ENCODE peak calls at places on chromosome 17, in four cellular contexts. A is left ventricle myocardium inferior, C is psoas muscle, I is cardiac muscle cell. U is an unnamed sample. For H3K4me1, the result is how much of the 10 kb centered on the place peaks cover.

GRCh38 chr17:73255671-73256181 is 6.0 kb downstream of the CPSF4L start:
- DNase-seq in A (peak), C (peak), I (peak), U (no peak)

GRCh38 chr17:82361885-82362633 is 3.0 kb downstream of the TEX19 start:
- DNase-seq in A (no peak), C (no peak), I (no peak), U (no peak)

GRCh38 chr17:12402963-12403622 is 262.6 kb upstream of the MYOCD start:
- DNase-seq in A (no peak), C (no peak), I (no peak), U (no peak)

GRCh38 chr17:74123866-74124265 is 79.6 kb upstream of the RPL38 start:
- DNase-seq in A (no peak), C (no peak), I (no peak), U (no peak)

GRCh38 chr17:63024716-63025115 is 58.7 kb downstream of the TANC2 start:
- DNase-seq in A (no peak), C (no peak), I (no peak), U (no peak)

GRCh38 chr17:47205419-47205963 is 3.7 kb upstream of the MYL4 start:
- DNase-seq in A (peak), C (peak), I (peak), U (no peak)

GRCh38 chr17:28743243-28744103 is at the start of gene TRAF4:
- DNase-seq in A (peak), C (peak), I (peak), U (peak)

GRCh38 chr17:60743812-60744211 is 66.2 kb downstream of the BCAS3 start:
- DNase-seq in A (no peak), C (no peak), I (peak), U (peak)

GRCh38 chr17:37844977-37845293 is 79.3 kb upstream of the TBC1D3K start:
- DNase-seq in A (no peak), C (no peak), I (no peak), U (no peak)

GRCh38 chr17:16121915-16122314 is 93.4 kb downstream of the NCOR1 start:
- DNase-seq in A (no peak), C (no peak), I (no peak), U (no peak)

GRCh38 chr17:7204335-7204734 is 15.3 kb downstream of the DLG4 start:
- DNase-seq in A (no peak), C (no peak), I (no peak), U (peak)

GRCh38 chr17:59558953-59559352 is 6.5 kb upstream of the DHX40 start:
- DNase-seq in A (no peak), C (no peak), I (peak), U (no peak)

GRCh38 chr17:38920374-38921291 is 4.8 kb upstream of the LASP1NB start:
- DNase-seq in A (no peak), C (no peak), I (peak), U (peak)

GRCh38 chr17:82301916-82302497 is 15.4 kb downstream of the CD7 start:
- DNase-seq in A (no peak), C (no peak), I (no peak), U (no peak)

GRCh38 chr17:80005360-80006338 is 30.0 kb downstream of the TBC1D16 start:
- DNase-seq in A (no peak), C (peak), I (peak), U (peak)

GRCh38 chr17:80826955-80827645 is 164.5 kb upstream of the CHMP6 start:
- DNase-seq in A (no peak), C (peak), I (no peak), U (no peak)

GRCh38 chr17:30921544-30922196 is at the start of gene ADAP2:
- DNase-seq in A (peak), C (peak), I (peak), U (peak)

GRCh38 chr17:71849783-71850768 is 270.7 kb upstream of the SOX9 start:
- DNase-seq in A (no peak), C (no peak), I (no peak), U (no peak)

GRCh38 chr17:81241648-81242420 is 2.7 kb downstream of the NDUFAF8 start:
- DNase-seq in A (no peak), C (peak), I (peak), U (peak)

GRCh38 chr17:3659541-3660111 is 8.8 kb downstream of the TAX1BP3 start:
- DNase-seq in A (peak), C (peak), I (peak), U (no peak)
- TF ChIP-seq CTCF in A (no peak), C (peak), I (peak), U (no peak)

GRCh38 chr17:56823848-56824247 is 9.9 kb downstream of the C17orf67 start:
- DNase-seq in A (no peak), C (no peak), I (no peak), U (no peak)
- H3K4me1 ChIP-seq in A (under half), C (under half), I (under half), U (under half)

GRCh38 chr17:57332501-57332900 is 76.2 kb downstream of the MSI2 start:
- DNase-seq in A (no peak), C (no peak), I (no peak), U (no peak)

GRCh38 chr17:57328109-57328882 is 72.0 kb downstream of the MSI2 start:
- DNase-seq in A (no peak), C (no peak), I (no peak), U (no peak)

GRCh38 chr17:57329380-57330214 is 73.3 kb downstream of the MSI2 start:
- DNase-seq in A (no peak), C (no peak), I (peak), U (no peak)

GRCh38 chr17:57331423-57331822 is 75.1 kb downstream of the MSI2 start:
- DNase-seq in A (no peak), C (no peak), I (no peak), U (no peak)

GRCh38 chr17:57330587-57330986 is 74.3 kb downstream of the MSI2 start:
- DNase-seq in A (no peak), C (no peak), I (no peak), U (no peak)
- H3K27ac ChIP-seq in A (peak), C (peak), I (no peak), U (no peak)

GRCh38 chr17:27083408-27084185 is 210.3 kb upstream of the WSB1 start:
- DNase-seq in A (no peak), C (no peak), I (no peak), U (no peak)
- TF ChIP-seq CTCF in A (no peak), C (no peak), I (no peak), U (no peak)

DNA sequence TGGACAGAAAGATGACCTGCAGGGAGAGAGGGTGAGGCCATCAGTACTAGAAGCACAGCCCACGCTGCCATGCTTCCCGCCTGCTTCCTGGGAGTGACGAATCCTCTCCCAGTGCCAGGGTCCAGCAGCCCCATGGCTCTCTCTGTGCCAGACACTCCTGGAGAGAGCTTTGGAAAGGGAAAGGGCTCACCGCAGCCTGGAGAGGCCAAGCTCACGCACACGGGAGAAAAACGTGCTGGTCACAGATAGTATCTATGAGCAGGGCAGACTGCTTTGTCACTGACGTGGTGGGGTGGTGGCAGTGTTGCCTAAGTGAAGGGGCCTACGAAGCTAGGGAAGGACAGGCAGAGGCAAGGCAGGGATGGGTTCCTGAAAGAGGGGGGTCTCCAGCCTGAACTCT is 5.4 kb downstream of the WBP2 start:
- DNase-seq in A (no peak), C (no peak), I (no peak), U (no peak)
- H3K4me1 ChIP-seq in A (half or more), C (half or more), I (under half), U (half or more)

GRCh38 chr17:9878361-9878760 is 26.7 kb downstream of the RCVRN start:
- DNase-seq in A (no peak), C (no peak), I (no peak), U (no peak)

GRCh38 chr17:9875441-9875840 is 29.6 kb downstream of the RCVRN start:
- DNase-seq in A (no peak), C (no peak), I (no peak), U (no peak)

GRCh38 chr17:9874722-9875121 is 30.3 kb downstream of the RCVRN start:
- DNase-seq in A (no peak), C (no peak), I (no peak), U (no peak)

DNA sequence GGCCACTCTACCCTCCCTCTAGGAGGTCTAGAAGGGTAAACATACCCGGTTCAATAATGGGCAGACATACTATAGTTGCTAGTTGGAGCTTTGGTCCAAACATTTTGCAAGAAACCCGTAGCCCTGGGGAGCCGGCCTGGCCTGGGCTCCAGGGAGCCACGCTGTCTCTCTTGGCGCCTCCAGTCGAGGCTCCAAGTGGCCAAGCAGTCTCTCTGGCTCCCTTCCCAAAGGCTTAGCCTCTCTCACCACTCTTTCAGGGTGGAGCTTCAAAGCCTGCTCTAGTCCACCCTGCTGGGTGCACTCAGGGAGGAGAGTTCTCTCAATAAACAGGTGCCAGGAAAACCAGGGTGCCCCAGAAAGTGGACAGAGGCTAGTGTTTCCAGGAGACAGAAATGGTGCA is 32.2 kb downstream of the RCVRN start:
- DNase-seq in A (no peak), C (no peak), I (no peak), U (no peak)
- H3K27ac ChIP-seq in A (no peak), C (no peak), I (no peak), U (no peak)

DNA sequence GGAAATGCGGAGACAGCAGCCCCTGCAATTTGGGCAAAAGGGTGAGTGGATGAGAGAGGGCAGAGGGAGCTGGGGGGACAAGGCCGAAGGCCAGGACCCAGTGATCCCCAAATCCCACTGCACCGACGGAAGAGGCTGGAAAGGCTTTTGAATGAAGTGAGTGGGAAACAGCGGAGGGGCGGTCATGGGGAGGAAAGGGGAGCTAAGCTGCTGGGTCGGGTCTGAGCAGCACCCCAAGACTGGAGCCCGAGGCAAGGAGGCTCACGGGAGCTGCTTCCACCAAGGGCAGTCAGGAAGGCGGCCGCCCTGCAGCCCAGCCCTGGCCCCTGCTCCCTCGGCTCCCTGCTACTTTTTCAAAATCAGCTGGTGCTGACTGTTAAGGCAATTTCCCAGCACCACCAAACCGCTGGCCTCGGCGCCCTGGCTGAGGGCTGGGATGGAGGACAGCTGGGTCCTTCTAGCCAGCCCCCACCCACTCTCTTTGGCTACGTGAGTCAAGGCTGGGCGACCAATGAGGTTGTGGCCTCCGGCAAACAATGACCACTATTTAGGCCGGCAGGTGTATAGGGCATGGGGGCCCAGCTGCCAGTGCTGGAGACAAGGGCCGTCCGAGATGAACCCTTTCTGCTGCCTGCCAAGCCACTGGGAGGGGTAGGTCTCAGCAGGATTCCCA is 509 bp downstream of the SERPINF1 start:
- DNase-seq in A (peak), C (peak), I (peak), U (no peak)
- TF ChIP-seq CTCF in A (no peak), C (no peak), I (no peak), U (no peak)

U was measured in pancreas.